ENCODE peak calls at places on chromosomes 4 and X, in nine cellular contexts. One of them, this sample, is unnamed.

GRCh38 chr4:102825261-102826071 is 1.9 kb downstream of the UBE2D3 start:
- DNase-seq in K562: peak
- DNase-seq in upper lobe of left lung: peak
- DNase-seq in ovary: no peak
- DNase-seq in suprapubic skin: no peak
- DNase-seq in esophagus muscularis mucosa: no peak
- DNase-seq in stomach: no peak
- DNase-seq in SK-N-SH: peak
- DNase-seq in A549: no peak
- DNase-seq in this sample: no peak

GRCh38 chrX:16643160-16643559 is 6.8 kb upstream of the S100G start:
- DNase-seq in K562: no peak
- DNase-seq in upper lobe of left lung: no peak
- DNase-seq in ovary: no peak
- DNase-seq in suprapubic skin: no peak
- DNase-seq in esophagus muscularis mucosa: no peak
- DNase-seq in stomach: no peak
- DNase-seq in SK-N-SH: no peak
- DNase-seq in A549: no peak
- DNase-seq in this sample: no peak

GRCh38 chrX:21740329-21741274 is 17.3 kb downstream of the SMPX start:
- DNase-seq in K562: no peak
- DNase-seq in upper lobe of left lung: no peak
- DNase-seq in ovary: peak
- DNase-seq in suprapubic skin: no peak
- DNase-seq in esophagus muscularis mucosa: no peak
- DNase-seq in stomach: peak
- DNase-seq in SK-N-SH: no peak
- DNase-seq in A549: no peak
- DNase-seq in this sample: peak

GRCh38 chrX:108306086-108306485 is 132.1 kb downstream of the COL4A6 start:
- DNase-seq in K562: no peak
- DNase-seq in upper lobe of left lung: no peak
- DNase-seq in ovary: no peak
- DNase-seq in suprapubic skin: no peak
- DNase-seq in esophagus muscularis mucosa: no peak
- DNase-seq in stomach: no peak
- DNase-seq in SK-N-SH: no peak
- DNase-seq in A549: no peak
- DNase-seq in this sample: no peak

GRCh38 chrX:150201391-150201790 is 161.7 kb upstream of the MAMLD1 start:
- DNase-seq in K562: no peak
- DNase-seq in upper lobe of left lung: no peak
- DNase-seq in ovary: no peak
- DNase-seq in suprapubic skin: no peak
- DNase-seq in esophagus muscularis mucosa: no peak
- DNase-seq in stomach: no peak
- DNase-seq in SK-N-SH: no peak
- DNase-seq in A549: no peak
- DNase-seq in this sample: no peak

GRCh38 chr4:47075241-47075640 is 43.9 kb downstream of the GABRB1 start:
- DNase-seq in K562: no peak
- DNase-seq in upper lobe of left lung: no peak
- DNase-seq in ovary: no peak
- DNase-seq in suprapubic skin: no peak
- DNase-seq in esophagus muscularis mucosa: no peak
- DNase-seq in stomach: no peak
- DNase-seq in SK-N-SH: no peak
- DNase-seq in A549: no peak
- DNase-seq in this sample: no peak

GRCh38 chrX:38085797-38086196 is 79.4 kb downstream of the SYTL5 start:
- DNase-seq in K562: no peak
- DNase-seq in upper lobe of left lung: no peak
- DNase-seq in ovary: no peak
- DNase-seq in suprapubic skin: no peak
- DNase-seq in esophagus muscularis mucosa: no peak
- DNase-seq in stomach: no peak
- DNase-seq in SK-N-SH: no peak
- DNase-seq in A549: no peak
- DNase-seq in this sample: no peak

GRCh38 chrX:20266810-20267598 is at the start of gene RPS6KA3:
- DNase-seq in K562: peak
- DNase-seq in upper lobe of left lung: peak
- DNase-seq in ovary: peak
- DNase-seq in suprapubic skin: peak
- DNase-seq in esophagus muscularis mucosa: peak
- DNase-seq in stomach: peak
- DNase-seq in SK-N-SH: peak
- DNase-seq in A549: peak
- DNase-seq in this sample: peak

GRCh38 chrX:131741103-131741581 is 197.3 kb downstream of the OR13H1 start:
- DNase-seq in K562: no peak
- DNase-seq in upper lobe of left lung: peak
- DNase-seq in ovary: peak
- DNase-seq in suprapubic skin: no peak
- DNase-seq in esophagus muscularis mucosa: no peak
- DNase-seq in stomach: peak
- DNase-seq in SK-N-SH: peak
- DNase-seq in A549: no peak
- DNase-seq in this sample: no peak

GRCh38 chr4:69718376-69719293 is 41.8 kb downstream of the SULT1B1 start:
- DNase-seq in K562: no peak
- DNase-seq in upper lobe of left lung: no peak
- DNase-seq in ovary: no peak
- DNase-seq in suprapubic skin: no peak
- DNase-seq in esophagus muscularis mucosa: no peak
- DNase-seq in stomach: no peak
- DNase-seq in SK-N-SH: no peak
- DNase-seq in A549: no peak
- DNase-seq in this sample: no peak

GRCh38 chrX:71095971-71096701 is 485 bp downstream of the FOXO4 start:
- DNase-seq in K562: no peak
- DNase-seq in upper lobe of left lung: peak
- DNase-seq in ovary: no peak
- DNase-seq in suprapubic skin: no peak
- DNase-seq in esophagus muscularis mucosa: no peak
- DNase-seq in stomach: no peak
- DNase-seq in SK-N-SH: peak
- DNase-seq in A549: peak
- DNase-seq in this sample: peak

GRCh38 chr4:173469622-173470021 is 60.4 kb downstream of the HAND2 start:
- DNase-seq in K562: no peak
- DNase-seq in upper lobe of left lung: no peak
- DNase-seq in ovary: no peak
- DNase-seq in suprapubic skin: no peak
- DNase-seq in esophagus muscularis mucosa: no peak
- DNase-seq in stomach: no peak
- DNase-seq in SK-N-SH: no peak
- DNase-seq in A549: no peak
- DNase-seq in this sample: no peak

GRCh38 chr4:123398151-123398802 is 1.7 kb downstream of the SPRY1 start:
- DNase-seq in K562: peak
- DNase-seq in upper lobe of left lung: peak
- DNase-seq in ovary: peak
- DNase-seq in suprapubic skin: no peak
- DNase-seq in esophagus muscularis mucosa: no peak
- DNase-seq in stomach: peak
- DNase-seq in SK-N-SH: peak
- DNase-seq in A549: peak
- DNase-seq in this sample: peak

GRCh38 chrX:41482153-41482850 is 35.2 kb downstream of the NYX start:
- DNase-seq in K562: no peak
- DNase-seq in upper lobe of left lung: no peak
- DNase-seq in ovary: no peak
- DNase-seq in suprapubic skin: no peak
- DNase-seq in esophagus muscularis mucosa: no peak
- DNase-seq in stomach: no peak
- DNase-seq in SK-N-SH: no peak
- DNase-seq in A549: no peak
- DNase-seq in this sample: no peak

GRCh38 chr4:1627417-1628313 is 56.4 kb downstream of the FAM53A start:
- DNase-seq in K562: no peak
- DNase-seq in upper lobe of left lung: no peak
- DNase-seq in ovary: no peak
- DNase-seq in suprapubic skin: no peak
- DNase-seq in esophagus muscularis mucosa: no peak
- DNase-seq in stomach: no peak
- DNase-seq in SK-N-SH: no peak
- DNase-seq in A549: no peak
- DNase-seq in this sample: no peak
- TF ChIP-seq EP300 in K562: no peak
- TF ChIP-seq EP300 in upper lobe of left lung: no peak
- TF ChIP-seq EP300 in ovary: no peak
- TF ChIP-seq EP300 in suprapubic skin: no peak
- TF ChIP-seq EP300 in esophagus muscularis mucosa: no peak
- TF ChIP-seq EP300 in stomach: no peak
- TF ChIP-seq EP300 in SK-N-SH: no peak
- TF ChIP-seq EP300 in A549: no peak
- TF ChIP-seq EP300 in this sample: no peak

GRCh38 chr4:39103291-39103690 is 41.3 kb downstream of the KLHL5 start:
- DNase-seq in K562: no peak
- DNase-seq in upper lobe of left lung: no peak
- DNase-seq in ovary: no peak
- DNase-seq in suprapubic skin: no peak
- DNase-seq in esophagus muscularis mucosa: no peak
- DNase-seq in stomach: no peak
- DNase-seq in SK-N-SH: no peak
- DNase-seq in A549: no peak
- DNase-seq in this sample: no peak

GRCh38 chr4:39102297-39102696 is 40.3 kb downstream of the KLHL5 start:
- DNase-seq in K562: no peak
- DNase-seq in upper lobe of left lung: no peak
- DNase-seq in ovary: no peak
- DNase-seq in suprapubic skin: no peak
- DNase-seq in esophagus muscularis mucosa: no peak
- DNase-seq in stomach: no peak
- DNase-seq in SK-N-SH: no peak
- DNase-seq in A549: no peak
- DNase-seq in this sample: no peak

GRCh38 chr4:39106011-39106410 is 44.0 kb downstream of the KLHL5 start:
- DNase-seq in K562: no peak
- DNase-seq in upper lobe of left lung: no peak
- DNase-seq in ovary: no peak
- DNase-seq in suprapubic skin: no peak
- DNase-seq in esophagus muscularis mucosa: no peak
- DNase-seq in stomach: no peak
- DNase-seq in SK-N-SH: no peak
- DNase-seq in A549: no peak
- DNase-seq in this sample: no peak

DNA sequence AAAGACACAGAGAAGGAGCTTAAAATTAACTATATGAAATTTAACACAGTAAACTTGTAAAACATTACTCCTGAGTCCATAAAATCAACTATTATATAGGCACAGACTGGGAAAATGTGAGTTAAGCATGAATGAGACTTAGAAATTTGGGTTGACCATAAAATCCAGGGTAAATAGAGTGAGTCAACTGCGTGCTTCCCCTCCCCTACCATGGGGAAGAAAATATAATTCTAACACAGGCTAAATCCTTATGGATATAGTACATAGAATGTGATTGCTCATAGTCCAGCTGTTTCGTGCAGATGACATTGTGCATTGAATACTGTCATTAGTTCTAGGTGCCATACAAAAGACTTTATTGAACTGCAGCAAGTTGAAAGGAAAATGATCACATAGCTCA is 42.2 kb downstream of the KLHL5 start:
- DNase-seq in K562: no peak
- DNase-seq in upper lobe of left lung: no peak
- DNase-seq in ovary: no peak
- DNase-seq in suprapubic skin: no peak
- DNase-seq in esophagus muscularis mucosa: no peak
- DNase-seq in stomach: no peak
- DNase-seq in SK-N-SH: no peak
- DNase-seq in A549: no peak
- DNase-seq in this sample: no peak
- TF ChIP-seq EP300 in K562: no peak
- TF ChIP-seq EP300 in upper lobe of left lung: no peak
- TF ChIP-seq EP300 in ovary: no peak
- TF ChIP-seq EP300 in suprapubic skin: no peak
- TF ChIP-seq EP300 in esophagus muscularis mucosa: no peak
- TF ChIP-seq EP300 in stomach: no peak
- TF ChIP-seq EP300 in SK-N-SH: no peak
- TF ChIP-seq EP300 in A549: no peak
- TF ChIP-seq EP300 in this sample: no peak

GRCh38 chrX:23805379-23805778 is 22.4 kb downstream of the SAT1 start:
- DNase-seq in K562: no peak
- DNase-seq in upper lobe of left lung: peak
- DNase-seq in ovary: no peak
- DNase-seq in suprapubic skin: no peak
- DNase-seq in esophagus muscularis mucosa: no peak
- DNase-seq in stomach: peak
- DNase-seq in SK-N-SH: no peak
- DNase-seq in A549: no peak
- DNase-seq in this sample: no peak
- TF ChIP-seq EP300 in K562: no peak
- TF ChIP-seq EP300 in upper lobe of left lung: peak
- TF ChIP-seq EP300 in ovary: no peak
- TF ChIP-seq EP300 in suprapubic skin: no peak
- TF ChIP-seq EP300 in esophagus muscularis mucosa: no peak
- TF ChIP-seq EP300 in stomach: no peak
- TF ChIP-seq EP300 in SK-N-SH: no peak
- TF ChIP-seq EP300 in A549: no peak
- TF ChIP-seq EP300 in this sample: no peak

DNA sequence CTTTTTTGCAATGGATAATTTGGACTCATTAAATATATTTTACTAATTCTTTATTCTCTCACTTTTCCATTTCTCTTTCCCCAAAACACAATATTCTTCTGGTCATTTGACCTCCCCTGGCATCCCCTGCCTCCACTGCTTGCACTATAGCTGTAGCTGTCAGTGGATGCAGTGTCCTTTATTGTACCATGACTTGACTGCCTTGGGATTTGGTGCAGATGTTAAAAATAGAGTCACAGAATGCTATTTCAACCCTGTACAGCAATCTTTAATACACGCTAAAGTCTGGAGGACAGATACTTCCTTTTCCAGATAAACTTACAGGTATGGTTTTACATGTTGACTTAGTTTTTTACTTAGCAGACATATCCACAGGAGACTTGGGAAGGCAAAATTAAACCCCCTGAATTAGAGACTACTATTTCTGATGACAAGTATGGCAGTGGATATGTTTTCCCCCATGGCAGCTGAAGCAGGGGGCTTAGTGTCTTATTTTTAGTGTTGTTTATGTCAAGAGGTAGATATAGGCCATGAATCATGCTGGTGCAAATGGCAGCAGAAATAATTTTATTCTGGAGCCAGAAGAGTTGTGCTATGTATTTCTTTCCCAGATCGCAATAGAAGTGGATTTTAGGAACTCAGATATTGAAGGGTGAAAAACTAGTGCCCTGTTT is 461.4 kb downstream of the NAF1 start:
- DNase-seq in K562: no peak
- DNase-seq in upper lobe of left lung: no peak
- DNase-seq in ovary: no peak
- DNase-seq in suprapubic skin: no peak
- DNase-seq in esophagus muscularis mucosa: no peak
- DNase-seq in stomach: no peak
- DNase-seq in SK-N-SH: no peak
- DNase-seq in A549: no peak
- DNase-seq in this sample: no peak
- TF ChIP-seq EP300 in K562: no peak
- TF ChIP-seq EP300 in upper lobe of left lung: no peak
- TF ChIP-seq EP300 in ovary: no peak
- TF ChIP-seq EP300 in suprapubic skin: no peak
- TF ChIP-seq EP300 in esophagus muscularis mucosa: no peak
- TF ChIP-seq EP300 in stomach: no peak
- TF ChIP-seq EP300 in SK-N-SH: no peak
- TF ChIP-seq EP300 in A549: no peak
- TF ChIP-seq EP300 in this sample: no peak

This sample was measured in tibial nerve.